ENCODE peak calls at places on chromosomes 6 and 20, in ten cellular contexts. C, N, J, F, H, S, I, M, U and Z are unnamed samples.

GRCh38 chr20:11281240-11281639 is 607.4 kb upstream of the JAG1 start:
- DNase-seq in S (no peak), H (no peak), N (no peak), I (no peak), F (no peak), C (no peak), J (no peak), M (no peak), U (no peak), Z (no peak)

GRCh38 chr6:19772891-19773290 is 64.3 kb upstream of the ID4 start:
- DNase-seq in F (no peak), S (no peak), H (no peak), N (no peak), J (no peak), M (peak), U (peak), I (no peak), C (no peak), Z (no peak)

GRCh38 chr20:48527771-48528170 is 300.0 kb downstream of the PREX1 start:
- DNase-seq in N (no peak), I (no peak), H (no peak), M (no peak), U (no peak), S (no peak), F (no peak), C (no peak), J (no peak), Z (no peak)

GRCh38 chr20:61700595-61701140 is 365.0 kb downstream of the TAF4 start:
- DNase-seq in H (no peak), M (no peak), U (no peak), C (no peak), F (no peak), J (no peak), I (no peak), S (no peak), N (no peak), Z (no peak)

GRCh38 chr20:51366155-51366886 is 176.2 kb downstream of the NFATC2 start:
- DNase-seq in N (peak), S (peak), C (peak), I (no peak), U (peak), J (peak), F (no peak), M (no peak), H (no peak), Z (no peak)

GRCh38 chr20:24134284-24134683 is 145.7 kb upstream of the GGTLC1 start:
- DNase-seq in C (no peak), J (no peak), S (no peak), U (no peak), I (no peak), F (no peak), H (no peak), M (no peak), N (no peak), Z (no peak)

GRCh38 chr6:137734005-137734874 is 132.8 kb upstream of the TNFAIP3 start:
- DNase-seq in U (no peak), C (no peak), F (no peak), J (no peak), M (no peak), N (no peak), S (no peak), I (no peak), H (no peak), Z (no peak)

GRCh38 chr20:4573564-4574355 is 147.9 kb upstream of the PRND start:
- DNase-seq in F (no peak), J (peak), S (no peak), M (no peak), U (peak), N (peak), C (no peak), I (no peak), H (no peak), Z (no peak)

GRCh38 chr6:87730310-87730709 is 28.3 kb upstream of the AKIRIN2 start:
- DNase-seq in J (peak), C (peak), M (peak), H (no peak), U (no peak), I (peak), N (no peak), F (peak), S (no peak), Z (no peak)

GRCh38 chr6:31149827-31150447 is 7.7 kb downstream of the CCHCR1 start:
- DNase-seq in I (no peak), C (no peak), S (no peak), F (no peak), N (no peak), U (no peak), J (no peak), H (no peak), M (peak), Z (no peak)

GRCh38 chr20:51122931-51123658 is 100.2 kb upstream of the KCNG1 start:
- DNase-seq in F (no peak), C (no peak), I (no peak), H (peak), S (no peak), N (no peak), U (no peak), J (no peak), M (no peak), Z (no peak)

GRCh38 chr6:76792394-76792793 is 670.9 kb downstream of the HTR1B start:
- DNase-seq in I (no peak), H (no peak), C (no peak), S (no peak), F (peak), J (peak), N (no peak), M (no peak), U (no peak), Z (no peak)

GRCh38 chr6:167153523-167153959 is 4.2 kb downstream of the GPR31 start:
- DNase-seq in S (no peak), F (no peak), N (no peak), M (no peak), I (no peak), U (no peak), H (peak), C (no peak), J (peak), Z (peak)

GRCh38 chr20:51517839-51518238 is 24.7 kb downstream of the NFATC2 start:
- DNase-seq in J (no peak), N (no peak), U (no peak), F (no peak), I (no peak), C (no peak), S (no peak), M (no peak), H (no peak), Z (no peak)

GRCh38 chr6:33707771-33708170 is 3.7 kb downstream of the UQCC2 start:
- DNase-seq in C (no peak), N (no peak), I (no peak), M (no peak), F (no peak), U (no peak), S (no peak), J (no peak), H (no peak), Z (no peak)

GRCh38 chr20:44597930-44598329 is 15.6 kb downstream of the PKIG start:
- DNase-seq in H (no peak), S (no peak), F (no peak), M (no peak), C (peak), I (no peak), U (no peak), J (no peak), N (no peak), Z (no peak)

GRCh38 chr20:62924567-62925419 is 1.5 kb downstream of the DIDO1 start:
- DNase-seq in I (no peak), J (peak), F (no peak), H (peak), C (no peak), S (no peak), N (no peak), U (no peak), M (peak), Z (no peak)

GRCh38 chr6:28264834-28265401 is 2.0 kb upstream of the ZSCAN26 start:
- DNase-seq in S (no peak), M (no peak), H (no peak), C (no peak), J (no peak), U (no peak), N (no peak), I (no peak), F (no peak), Z (no peak)

GRCh38 chr6:105109955-105110650 is 69.7 kb downstream of the POPDC3 start:
- DNase-seq in I (no peak), M (no peak), F (no peak), U (no peak), S (no peak), J (no peak), H (no peak), N (no peak), C (no peak), Z (no peak)

GRCh38 chr20:25288291-25289181 is 40.7 kb downstream of the PYGB start:
- DNase-seq in S (no peak), H (no peak), M (no peak), F (no peak), I (no peak), U (no peak), J (no peak), N (no peak), C (no peak), Z (no peak)

GRCh38 chr6:159874475-159874874 is 16.3 kb upstream of the MAS1 start:
- DNase-seq in H (no peak), U (no peak), S (peak), M (no peak), C (peak), J (peak), F (no peak), I (peak), N (no peak), Z (peak)

GRCh38 chr20:45359406-45360148 is 3.4 kb upstream of the SYS1 start:
- DNase-seq in M (no peak), J (peak), I (no peak), C (no peak), U (no peak), H (no peak), N (no peak), S (peak), F (peak), Z (no peak)

GRCh38 chr6:42896178-42896719 is 16.8 kb downstream of the RPL7L1 start:
- DNase-seq in S (no peak), I (no peak), M (peak), J (no peak), N (no peak), F (no peak), H (no peak), U (no peak), C (no peak), Z (no peak)

GRCh38 chr6:169556238-169556637 is 145.6 kb downstream of the WDR27 start:
- DNase-seq in H (no peak), F (no peak), S (no peak), C (no peak), N (no peak), J (peak), U (no peak), I (no peak), M (no peak), Z (no peak)